ENCODE peak calls at places on chromosomes 5 and 9, in ten cellular contexts. Z is PC-9, F is aorta, W is fibroblast of mammary gland, E is HepG2, U is RWPE2, N is cardiac fibroblast, B is mammary epithelial cell, X is heart left ventricle, H is uterus. I is an unnamed sample.

GRCh38 chr9:112495614-112496013 is 9.0 kb downstream of the KIAA1958 start:
- DNase-seq in Z (no peak), F (no peak), W (no peak), E (peak; percentile 48), U (no peak), N (no peak), B (no peak), X (no peak), H (no peak), I (no peak)

GRCh38 chr9:137963525-137963924 is 85.9 kb downstream of the CACNA1B start:
- DNase-seq in Z (no peak), F (no peak), W (no peak), E (no peak), U (no peak), N (no peak), B (no peak), X (no peak), H (no peak), I (no peak)

GRCh38 chr9:135971892-135972291 is 10.7 kb upstream of the UBAC1 start:
- DNase-seq in Z (peak; percentile 83), F (no peak), W (no peak), E (peak; percentile 71), U (no peak), N (no peak), B (peak; percentile 74), X (no peak), H (no peak), I (no peak)

GRCh38 chr5:37532976-37533740 is 154.0 kb downstream of the WDR70 start:
- DNase-seq in Z (peak; percentile 78), F (no peak), W (peak; percentile 23), E (no peak), U (no peak), N (peak; percentile 97), B (peak; percentile 50), X (no peak), H (no peak), I (no peak)

GRCh38 chr5:121887727-121888126 is 36.0 kb downstream of the FTMT start:
- DNase-seq in Z (no peak), F (no peak), W (no peak), E (no peak), U (no peak), N (no peak), B (no peak), X (no peak), H (no peak), I (peak; percentile 0)

GRCh38 chr5:134175874-134176522 is 752 bp downstream of the SKP1 start:
- DNase-seq in Z (peak; percentile 7), F (no peak), W (peak; percentile 20), E (no peak), U (no peak), N (peak; percentile 41), B (peak; percentile 39), X (no peak), H (no peak), I (peak; percentile 39)

GRCh38 chr5:135249658-135250057 is 149.4 kb downstream of the MACROH2A1 start:
- DNase-seq in Z (no peak), F (no peak), W (no peak), E (no peak), U (no peak), N (peak; percentile 18), B (no peak), X (no peak), H (no peak), I (no peak)

GRCh38 chr9:91530829-91531228 is 107.2 kb upstream of the NFIL3 start:
- DNase-seq in Z (no peak), F (no peak), W (no peak), E (peak; percentile 45), U (no peak), N (no peak), B (no peak), X (no peak), H (no peak), I (peak; percentile 38)

GRCh38 chr9:137777761-137778160 is 99.8 kb upstream of the CACNA1B start:
- DNase-seq in Z (no peak), F (peak; percentile 41), W (no peak), E (no peak), U (peak; percentile 39), N (no peak), B (no peak), X (no peak), H (no peak), I (no peak)

GRCh38 chr9:131707677-131708612 is 31.9 kb downstream of the RAPGEF1 start:
- DNase-seq in Z (no peak), F (no peak), W (peak; percentile 90), E (no peak), U (no peak), N (peak; percentile 75), B (peak; percentile 79), X (peak; percentile 58), H (no peak), I (peak; percentile 66)

GRCh38 chr5:75668348-75668895 is 48.8 kb downstream of the POC5 start:
- DNase-seq in Z (no peak), F (no peak), W (no peak), E (no peak), U (no peak), N (no peak), B (no peak), X (no peak), H (no peak), I (no peak)

GRCh38 chr5:18068851-18069250 is 434.6 kb downstream of the TAF11L14 start:
- DNase-seq in Z (no peak), F (no peak), W (no peak), E (no peak), U (no peak), N (no peak), B (no peak), X (no peak), H (no peak), I (no peak)

GRCh38 chr9:115115117-115115880 is 2.7 kb downstream of the TNC start:
- DNase-seq in Z (no peak), F (no peak), W (no peak), E (no peak), U (no peak), N (no peak), B (peak; percentile 58), X (no peak), H (no peak), I (no peak)

DNA sequence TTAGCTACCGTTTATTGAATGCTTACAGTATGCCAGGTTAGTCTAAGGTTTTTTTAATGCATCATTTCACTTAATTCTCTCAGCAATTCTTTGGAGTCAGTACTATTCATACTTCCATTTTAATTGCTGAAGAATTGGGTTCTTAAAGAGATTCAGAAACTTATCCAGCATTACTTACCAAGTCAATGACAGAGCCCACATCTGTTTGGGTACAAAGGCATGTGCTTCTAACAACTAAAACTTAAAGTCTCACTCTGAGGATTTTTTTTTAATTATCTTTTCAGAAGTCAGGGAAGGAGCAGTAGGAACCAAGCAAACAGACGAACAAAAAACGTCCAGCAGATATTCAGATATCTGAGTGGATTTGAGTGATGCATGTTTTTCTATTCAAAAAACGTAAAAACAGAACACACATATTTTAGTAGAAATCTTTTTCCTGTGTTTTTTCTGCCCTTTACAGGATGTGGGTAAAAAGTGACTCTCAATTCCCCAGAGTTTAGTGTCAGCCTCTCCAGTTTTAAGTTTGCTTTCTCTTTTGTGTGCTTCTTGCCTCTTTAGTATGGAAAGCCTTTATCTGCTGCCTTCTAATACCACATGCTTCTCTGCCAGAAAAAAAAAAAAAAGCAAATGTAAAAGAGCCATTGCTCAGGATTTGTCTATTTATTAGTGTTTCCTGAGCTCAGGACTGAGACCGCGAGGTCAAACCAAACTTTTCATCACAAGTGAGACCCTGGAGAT is 118.0 kb downstream of the PRKACG start:
- DNase-seq in Z (no peak), F (no peak), W (peak; percentile 36), E (no peak), U (no peak), N (peak; percentile 49), B (no peak), X (no peak), H (no peak), I (no peak)
- H3K4me3 ChIP-seq in Z (no peak overlapping the region), F (peak overlapping the region; percentile 26), W (no peak overlapping the region), E (no peak overlapping the region), U (no peak overlapping the region), N (no peak overlapping the region), B (no peak overlapping the region), X (peak overlapping the region; percentile 8), H (no peak overlapping the region), I (no peak overlapping the region)

DNA sequence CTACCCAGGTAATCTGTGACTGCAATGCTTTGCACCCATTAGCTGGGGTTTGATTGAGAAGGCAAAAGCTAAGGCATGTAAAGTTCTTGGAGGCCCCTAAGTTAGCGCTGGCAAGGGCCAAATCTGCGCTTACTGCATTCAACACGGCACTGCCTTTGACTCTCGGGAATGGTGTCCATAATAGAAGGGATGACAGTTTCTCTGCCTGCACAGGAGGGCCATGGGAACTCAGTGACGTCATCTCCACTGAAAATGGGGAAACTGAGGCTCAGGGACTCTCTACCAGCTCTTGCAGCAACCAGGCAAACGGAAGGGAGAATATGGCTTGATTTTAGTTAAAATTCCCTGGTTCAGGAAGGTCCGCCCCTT is 487 bp downstream of the SPATA24 start:
- DNase-seq in Z (no peak), F (no peak), W (no peak), E (no peak), U (no peak), N (no peak), B (no peak), X (no peak), H (no peak), I (no peak)
- H3K4me3 ChIP-seq in Z (peak overlapping the region; percentile 67), F (peak overlapping the region; percentile 38), W (peak overlapping the region; percentile 63), E (peak overlapping the region; percentile 60), U (peak overlapping the region; percentile 39), N (peak overlapping the region; percentile 50), B (peak overlapping the region; percentile 59), X (peak overlapping the region; percentile 57), H (peak overlapping the region; percentile 37), I (peak overlapping the region; percentile 64)

GRCh38 chr9:79577969-79578723 is 6.4 kb downstream of the TLE4 start:
- DNase-seq in Z (no peak), F (no peak), W (no peak), E (no peak), U (no peak), N (peak; percentile 44), B (no peak), X (no peak), H (no peak), I (no peak)

GRCh38 chr9:79580065-79580464 is 8.3 kb downstream of the TLE4 start:
- DNase-seq in Z (no peak), F (no peak), W (no peak), E (no peak), U (no peak), N (no peak), B (no peak), X (no peak), H (no peak), I (no peak)

GRCh38 chr9:79581388-79581787 is 9.6 kb downstream of the TLE4 start:
- DNase-seq in Z (no peak), F (no peak), W (peak; percentile 54), E (no peak), U (no peak), N (peak; percentile 60), B (peak; percentile 31), X (no peak), H (no peak), I (peak; percentile 78)

GRCh38 chr9:79579624-79580023 is 7.9 kb downstream of the TLE4 start:
- DNase-seq in Z (no peak), F (no peak), W (no peak), E (no peak), U (no peak), N (no peak), B (no peak), X (no peak), H (no peak), I (no peak)

GRCh38 chr9:79578891-79579290 is 7.1 kb downstream of the TLE4 start:
- DNase-seq in Z (no peak), F (no peak), W (peak; percentile 27), E (no peak), U (no peak), N (peak; percentile 81), B (no peak), X (no peak), H (no peak), I (peak; percentile 22)
- H3K4me3 ChIP-seq in Z (no peak overlapping the region), F (no peak overlapping the region), W (no peak overlapping the region), E (no peak overlapping the region), U (no peak overlapping the region), N (no peak overlapping the region), B (no peak overlapping the region), X (no peak overlapping the region), H (no peak overlapping the region), I (no peak overlapping the region)

GRCh38 chr5:73812457-73812856 is 186.5 kb downstream of the ARHGEF28 start:
- DNase-seq in Z (no peak), F (no peak), W (no peak), E (no peak), U (no peak), N (no peak), B (peak; percentile 58), X (no peak), H (no peak), I (no peak)
- H3K4me3 ChIP-seq in Z (no peak overlapping the region), F (no peak overlapping the region), W (no peak overlapping the region), E (peak overlapping the region; percentile 78), U (no peak overlapping the region), N (no peak overlapping the region), B (peak overlapping the region; percentile 72), X (no peak overlapping the region), H (peak overlapping the region; percentile 29), I (no peak overlapping the region)

I was measured in fibroblast of villous mesenchyme.